ENCODE peak calls at places on chromosomes 12 and 14, in ten cellular contexts. Q, G, V, P, X, W, E, K, N and O are unnamed samples.

GRCh38 chr12:72093930-72094329 is 155.3 kb downstream of the TPH2 start:
- DNase-seq in W (no peak), V (no peak), N (no peak), K (no peak), E (no peak), P (no peak), G (no peak), Q (no peak), X (no peak), O (no peak)

GRCh38 chr14:69077841-69078240 is 75.1 kb downstream of the DCAF5 start:
- DNase-seq in N (no peak), E (peak), X (no peak), W (no peak), G (peak), K (no peak), P (no peak), Q (peak), V (no peak), O (no peak)

GRCh38 chr14:72708708-72709475 is 185.0 kb downstream of the DPF3 start:
- DNase-seq in V (no peak), G (no peak), E (no peak), Q (peak), W (no peak), K (no peak), P (no peak), N (no peak), X (no peak), O (no peak)

GRCh38 chr12:128513831-128514230 is 246.9 kb downstream of the TMEM132C start:
- DNase-seq in E (no peak), X (no peak), P (no peak), K (no peak), N (no peak), G (no peak), V (peak), Q (no peak), W (no peak), O (no peak)

GRCh38 chr12:45727994-45728624 is 1.4 kb upstream of the ARID2 start:
- DNase-seq in X (no peak), K (no peak), W (no peak), E (no peak), G (no peak), V (peak), P (peak), Q (no peak), N (no peak), O (no peak)

GRCh38 chr14:26765768-26766550 is 168.1 kb upstream of the NOVA1 start:
- DNase-seq in K (no peak), W (no peak), E (peak), N (peak), G (peak), Q (peak), P (no peak), V (no peak), X (no peak), O (no peak)

GRCh38 chr12:69846976-69847375 is 21.9 kb downstream of the MYRFL start:
- DNase-seq in V (no peak), W (no peak), X (no peak), K (no peak), Q (no peak), E (no peak), N (no peak), P (no peak), G (no peak), O (no peak)

GRCh38 chr12:109943811-109944210 is 43.7 kb downstream of the TCHP start:
- DNase-seq in P (no peak), Q (no peak), E (no peak), K (no peak), G (peak), V (no peak), X (peak), N (no peak), W (no peak), O (no peak)

GRCh38 chr12:57047981-57048380 is 1.9 kb downstream of the MYO1A start:
- DNase-seq in E (no peak), V (no peak), W (no peak), G (peak), X (no peak), K (no peak), P (no peak), Q (peak), N (no peak), O (no peak)

GRCh38 chr14:25430808-25431207 is 380.9 kb upstream of the STXBP6 start:
- DNase-seq in Q (no peak), G (no peak), P (no peak), X (no peak), K (no peak), N (no peak), W (no peak), V (no peak), E (no peak), O (no peak)

GRCh38 chr14:76329150-76329881 is 46.6 kb upstream of the ESRRB start:
- DNase-seq in W (no peak), Q (no peak), P (no peak), G (no peak), V (peak), X (no peak), E (no peak), N (no peak), K (no peak), O (no peak)

GRCh38 chr12:52266514-52266913 is 7.9 kb upstream of the KRT86 start:
- DNase-seq in G (no peak), E (no peak), V (no peak), N (peak), W (no peak), X (no peak), Q (no peak), P (no peak), K (no peak), O (no peak)